ENCODE peak calls at places on chromosomes 2 and 18, in seven cellular contexts. F is hippocampal formation, Q is B cell, T is glutamatergic neuron, N is aorta, X is HTR-8/SVneo, M is M059J. J is an unnamed sample.

GRCh38 chr2:206442854-206443734 is at the start of gene ADAM23:
- DNase-seq in F (peak; percentile 88), Q (peak; percentile 52), T (peak; percentile 85), N (peak; percentile 79), X (peak; percentile 41), M (peak; percentile 9), J (peak; percentile 81)

GRCh38 chr2:15941970-15942710 is 1.8 kb downstream of the MYCN start:
- DNase-seq in F (peak; percentile 40), Q (no peak), T (peak; percentile 58), N (peak; percentile 77), X (no peak), M (no peak), J (no peak)

GRCh38 chr2:210363261-210363660 is 48.3 kb upstream of the MYL1 start:
- DNase-seq in F (no peak), Q (no peak), T (no peak), N (no peak), X (no peak), M (peak; percentile 0), J (no peak)

GRCh38 chr2:44836174-44836573 is 105.3 kb upstream of the SIX3 start:
- DNase-seq in F (no peak), Q (no peak), T (no peak), N (no peak), X (no peak), M (peak; percentile 56), J (no peak)

GRCh38 chr2:134549104-134549503 is 169.7 kb downstream of the TMEM163 start:
- DNase-seq in F (no peak), Q (no peak), T (no peak), N (no peak), X (no peak), M (peak; percentile 5), J (no peak)

GRCh38 chr2:237983922-237984321 is 17.1 kb downstream of the UBE2F start:
- DNase-seq in F (no peak), Q (no peak), T (no peak), N (no peak), X (no peak), M (no peak), J (no peak)

GRCh38 chr2:100244881-100245605 is 77.3 kb downstream of the LONRF2 start:
- DNase-seq in F (no peak), Q (no peak), T (no peak), N (no peak), X (no peak), M (peak; percentile 43), J (no peak)

GRCh38 chr2:216316743-216317142 is 55.5 kb downstream of the MARCHF4 start:
- DNase-seq in F (no peak), Q (no peak), T (no peak), N (no peak), X (peak; percentile 54), M (peak; percentile 81), J (no peak)

GRCh38 chr2:205464681-205465080 is 217.6 kb upstream of the NRP2 start:
- DNase-seq in F (no peak), Q (no peak), T (no peak), N (no peak), X (no peak), M (no peak), J (no peak)

GRCh38 chr2:218005486-218005885 is 2.7 kb upstream of the TNS1 start:
- DNase-seq in F (no peak), Q (no peak), T (no peak), N (no peak), X (no peak), M (peak; percentile 26), J (no peak)

GRCh38 chr18:2515908-2516625 is 55.2 kb downstream of the METTL4 start:
- DNase-seq in F (no peak), Q (no peak), T (no peak), N (no peak), X (peak; percentile 67), M (peak; percentile 97), J (no peak)

GRCh38 chr2:26292646-26293045 is 47.9 kb downstream of the HADHB start:
- DNase-seq in F (no peak), Q (no peak), T (no peak), N (no peak), X (peak; percentile 27), M (no peak), J (no peak)

GRCh38 chr2:10344105-10345066 is 41.7 kb downstream of the HPCAL1 start:
- DNase-seq in F (no peak), Q (no peak), T (peak; percentile 69), N (peak; percentile 36), X (no peak), M (no peak), J (no peak)

GRCh38 chr2:98378901-98379300 is 32.6 kb downstream of the CNGA3 start:
- DNase-seq in F (no peak), Q (no peak), T (no peak), N (no peak), X (no peak), M (peak; percentile 77), J (peak; percentile 77)

GRCh38 chr2:63665091-63665490 is 76.3 kb downstream of the MDH1 start:
- DNase-seq in F (no peak), Q (no peak), T (no peak), N (no peak), X (no peak), M (no peak), J (no peak)

GRCh38 chr2:15750822-15751221 is 159.2 kb downstream of the DDX1 start:
- DNase-seq in F (no peak), Q (no peak), T (no peak), N (no peak), X (no peak), M (no peak), J (no peak)

GRCh38 chr18:28171837-28172236 is 5.1 kb downstream of the CDH2 start:
- DNase-seq in F (no peak), Q (no peak), T (no peak), N (no peak), X (no peak), M (no peak), J (no peak)

GRCh38 chr2:140262908-140263307 is 1482.7 kb upstream of the NXPH2 start:
- DNase-seq in F (no peak), Q (no peak), T (no peak), N (peak; percentile 32), X (no peak), M (no peak), J (no peak)

GRCh38 chr2:199659207-199659606 is 191.8 kb downstream of the FTCDNL1 start:
- DNase-seq in F (peak; percentile 17), Q (peak; percentile 2), T (peak; percentile 73), N (peak; percentile 80), X (peak; percentile 30), M (peak; percentile 39), J (peak; percentile 20)

GRCh38 chr18:76121049-76121448 is 374.0 kb downstream of the ZNF516 start:
- DNase-seq in F (no peak), Q (no peak), T (no peak), N (no peak), X (no peak), M (no peak), J (peak; percentile 68)